ENCODE peak calls at places on chromosomes 16 and 17, in five cellular contexts. R is transverse colon, N is Panc1, I is psoas muscle, M is heart right ventricle. G is an unnamed sample.

GRCh38 chr16:56732832-56733231 is 2.9 kb downstream of the NUP93 start:
- DNase-seq in R (no peak), N (no peak), I (no peak), M (no peak), G (no peak)

GRCh38 chr17:51372345-51373004 is 112.1 kb downstream of the UTP18 start:
- DNase-seq in R (peak; percentile 13), N (no peak), I (no peak), M (peak; percentile 21), G (peak; percentile 84)

GRCh38 chr17:348692-349425 is 3.7 kb downstream of the RPH3AL start:
- DNase-seq in R (peak; percentile 72), N (no peak), I (peak; percentile 82), M (no peak), G (no peak)

GRCh38 chr17:79905832-79906231 is 66.6 kb upstream of the CBX4 start:
- DNase-seq in R (no peak), N (no peak), I (no peak), M (no peak), G (no peak)

GRCh38 chr16:87696796-87697195 is 69.0 kb downstream of the KLHDC4 start:
- DNase-seq in R (no peak), N (no peak), I (no peak), M (no peak), G (no peak)

GRCh38 chr17:77247048-77247541 is 106.3 kb downstream of the SEC14L1 start:
- DNase-seq in R (peak; percentile 88), N (peak; percentile 27), I (peak; percentile 93), M (peak; percentile 81), G (peak; percentile 87)

GRCh38 chr17:30550512-30551273 is 73.5 kb downstream of the GOSR1 start:
- DNase-seq in R (peak; percentile 22), N (no peak), I (no peak), M (no peak), G (no peak)

GRCh38 chr17:42122371-42123303 is at the start of gene HSPB9:
- DNase-seq in R (peak; percentile 86), N (no peak), I (peak; percentile 79), M (no peak), G (no peak)

GRCh38 chr17:72110231-72110952 is 10.4 kb upstream of the SOX9 start:
- DNase-seq in R (no peak), N (no peak), I (no peak), M (no peak), G (no peak)

GRCh38 chr16:3038896-3039295 is 2.2 kb upstream of the BICDL2 start:
- DNase-seq in R (peak; percentile 84), N (no peak), I (no peak), M (no peak), G (no peak)

GRCh38 chr16:72927199-72928088 is 120.5 kb downstream of the ZFHX3 start:
- DNase-seq in R (peak; percentile 20), N (no peak), I (peak; percentile 66), M (no peak), G (no peak)

GRCh38 chr17:66270106-66270505 is 32.3 kb upstream of the PRKCA start:
- DNase-seq in R (no peak), N (no peak), I (no peak), M (no peak), G (no peak)

GRCh38 chr16:78919852-78920251 is 680.7 kb downstream of the MAF start:
- DNase-seq in R (no peak), N (no peak), I (no peak), M (no peak), G (no peak)

GRCh38 chr16:16018705-16019104 is 69.3 kb downstream of the ABCC1 start:
- DNase-seq in R (no peak), N (no peak), I (no peak), M (no peak), G (no peak)

GRCh38 chr16:16019488-16019887 is 70.1 kb downstream of the ABCC1 start:
- DNase-seq in R (no peak), N (no peak), I (no peak), M (no peak), G (no peak)

GRCh38 chr16:16016388-16016964 is 67.1 kb downstream of the ABCC1 start:
- DNase-seq in R (no peak), N (no peak), I (no peak), M (no peak), G (no peak)

GRCh38 chr16:16015849-16016248 is 66.4 kb downstream of the ABCC1 start:
- DNase-seq in R (no peak), N (no peak), I (no peak), M (no peak), G (no peak)

DNA sequence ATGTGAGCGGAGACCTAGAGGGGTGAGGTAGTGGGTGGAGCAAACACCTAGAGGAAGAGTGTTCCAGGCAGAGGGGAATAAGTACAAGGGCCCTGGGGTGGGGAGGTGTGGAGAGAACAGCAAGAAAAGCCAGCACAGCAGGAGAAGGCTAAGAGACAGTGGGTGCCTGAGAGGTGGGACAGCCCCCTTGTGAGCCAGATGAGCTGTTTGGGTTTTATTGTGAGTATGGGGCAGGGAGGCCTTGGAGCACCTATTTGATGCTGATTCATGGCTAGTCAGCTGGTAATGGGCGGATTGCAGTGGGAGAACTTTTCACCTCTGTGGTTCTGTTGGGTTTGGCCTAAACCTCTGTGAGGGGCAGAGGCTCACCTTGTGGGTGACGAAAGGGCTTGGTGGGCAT is 68.4 kb downstream of the ABCC1 start:
- DNase-seq in R (no peak), N (no peak), I (no peak), M (no peak), G (no peak)
- H3K4me1 ChIP-seq in R (peaks cover 27% of the 10 kb centered on the region), N (peaks cover 56% of the 10 kb centered on the region), I (peaks cover 44% of the 10 kb centered on the region), M (peaks cover 34% of the 10 kb centered on the region), G (no peaks in the 10 kb centered on the region)

DNA sequence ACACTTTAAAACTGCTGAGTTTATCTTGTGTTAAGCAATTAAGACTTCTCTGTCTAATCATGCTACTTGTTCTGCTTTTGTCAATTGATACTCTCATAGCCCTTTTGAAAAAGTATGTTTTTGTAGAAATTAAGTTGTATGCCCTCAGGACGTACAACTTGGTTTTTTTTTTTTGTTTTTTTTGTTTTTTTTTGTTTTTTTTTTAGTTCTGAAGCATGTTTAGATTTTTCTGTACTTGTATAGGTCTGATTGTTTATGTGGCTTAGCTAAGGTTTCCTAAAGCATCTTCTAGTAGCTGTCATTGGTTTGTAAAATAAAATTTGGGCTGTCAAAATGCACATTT is 21.4 kb downstream of the HAPSTR1 start:
- DNase-seq in R (no peak), N (no peak), I (no peak), M (no peak), G (no peak)
- H3K4me1 ChIP-seq in R (peaks cover 48% of the 10 kb centered on the region), N (peaks cover 37% of the 10 kb centered on the region), I (peaks cover 88% of the 10 kb centered on the region), M (peaks cover 98% of the 10 kb centered on the region), G (no peaks in the 10 kb centered on the region)

GRCh38 chr17:31568140-31568938 is 176.9 kb downstream of the RAB11FIP4 start:
- DNase-seq in R (no peak), N (no peak), I (peak; percentile 81), M (no peak), G (no peak)
- H3K4me1 ChIP-seq in R (peaks cover 7% of the 10 kb centered on the region), N (peaks cover 81% of the 10 kb centered on the region), I (peaks cover 22% of the 10 kb centered on the region), M (peaks cover 86% of the 10 kb centered on the region), G (no peaks in the 10 kb centered on the region)

GRCh38 chr17:82444284-82444893 is 6.2 kb downstream of the CYBC1 start:
- DNase-seq in R (no peak), N (no peak), I (no peak), M (no peak), G (no peak)
- H3K4me1 ChIP-seq in R (peaks cover 5% of the 10 kb centered on the region), N (peaks cover 16% of the 10 kb centered on the region), I (peaks cover 7% of the 10 kb centered on the region), M (peaks cover 19% of the 10 kb centered on the region), G (peaks cover 6% of the 10 kb centered on the region)

GRCh38 chr17:64085650-64086005 is 44.3 kb downstream of the ERN1 start:
- DNase-seq in R (no peak), N (no peak), I (no peak), M (no peak), G (no peak)
- H3K4me1 ChIP-seq in R (peaks cover 35% of the 10 kb centered on the region), N (peaks cover 28% of the 10 kb centered on the region), I (peaks cover 9% of the 10 kb centered on the region), M (peaks cover 24% of the 10 kb centered on the region), G (peaks cover 95% of the 10 kb centered on the region)

GRCh38 chr17:74803971-74804370 is 27.8 kb upstream of the NAT9 start:
- DNase-seq in R (no peak), N (no peak), I (no peak), M (no peak), G (no peak)
- H3K4me1 ChIP-seq in R (no peaks in the 10 kb centered on the region), N (no peaks in the 10 kb centered on the region), I (no peaks in the 10 kb centered on the region), M (no peaks in the 10 kb centered on the region), G (no peaks in the 10 kb centered on the region)

DNA sequence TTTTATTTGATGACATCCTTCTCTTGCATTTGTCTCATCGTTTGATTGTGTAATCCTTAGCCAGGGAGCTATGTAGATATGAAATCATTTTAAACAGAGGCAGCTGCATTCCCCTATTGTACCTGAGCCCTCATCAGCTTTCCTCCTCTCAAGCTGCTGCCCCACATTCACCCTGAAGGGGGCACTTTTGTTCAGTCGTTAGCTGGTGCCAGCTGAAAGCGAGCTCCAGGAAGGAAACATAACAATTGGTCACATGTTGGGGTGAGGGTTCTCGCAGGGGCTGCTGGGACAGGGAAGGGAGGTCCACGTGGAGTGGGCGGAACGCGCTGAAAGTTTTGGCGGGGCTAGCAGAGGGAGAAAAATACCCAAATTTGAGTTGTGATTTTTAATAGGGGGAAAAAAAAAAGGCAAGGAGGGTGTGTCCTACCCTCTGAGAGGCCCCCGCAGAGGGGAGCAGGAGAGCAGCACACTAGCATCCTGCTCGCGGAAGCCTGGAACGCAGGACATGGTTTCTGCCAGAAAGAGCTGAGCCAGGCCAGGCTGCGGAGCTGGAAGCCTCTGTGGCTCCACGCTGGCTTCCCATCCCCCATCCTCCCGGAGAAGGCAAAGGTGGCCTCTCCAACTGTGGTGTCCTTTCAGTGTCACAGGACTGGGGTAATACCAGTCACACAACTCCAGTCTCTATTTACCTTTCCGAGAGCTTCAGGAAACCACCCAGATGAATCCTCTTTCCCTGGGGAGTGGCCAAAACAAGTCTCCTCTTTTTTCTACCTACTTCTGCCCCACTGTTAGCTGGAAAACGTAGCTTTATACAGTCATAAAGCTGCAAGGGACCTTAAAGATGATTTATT is 8.4 kb upstream of the MSL1 start:
- DNase-seq in R (peak; percentile 97), N (peak; percentile 84), I (peak; percentile 94), M (peak; percentile 95), G (peak; percentile 96)
- H3K4me1 ChIP-seq in R (peaks cover 64% of the 10 kb centered on the region), N (peaks cover 39% of the 10 kb centered on the region), I (peaks cover 61% of the 10 kb centered on the region), M (peaks cover 58% of the 10 kb centered on the region), G (peaks cover 31% of the 10 kb centered on the region)

G was measured in MM.1S.